ENCODE peak calls at places on chromosomes 16 and 17, in eight cellular contexts. I is stimulated activated CD4-positive, alpha-beta T cell treated with anti-CD3 and anti-CD28 coated beads, Interleukin-1b, Interleukin-23, amount 100 ng/mL, for 1 hour; M is nucleus accumbens; B is SK-MEL-5; A is GOT3; U is activated CD8-positive, alpha-beta memory T cell treated with anti-CD3 and anti-CD28 coated beads for 48 hours; P is BJ; T is HEK293T. N is an unnamed sample.
A peak's percentile ranks its signal among the peaks of the same experiment; 100 is the strongest.

GRCh38 chr16:84959045-84959576 is 52.2 kb downstream of the ZDHHC7 start:
- DNase-seq in A (no peak), U (no peak), T (no peak), I (no peak), M (no peak), B (no peak), P (no peak), N (no peak)

GRCh38 chr16:76293980-76294690 is 16.9 kb downstream of the CNTNAP4 start:
- DNase-seq in B (no peak), M (no peak), I (no peak), U (no peak), A (no peak), T (no peak), P (no peak), N (no peak)

GRCh38 chr16:67858448-67858993 is 11.0 kb upstream of the CENPT start:
- DNase-seq in A (no peak), M (no peak), P (no peak), U (no peak), T (no peak), B (no peak), I (no peak), N (no peak)

GRCh38 chr17:57535652-57536018 is 209.5 kb downstream of the CCDC182 start:
- DNase-seq in P (no peak), I (no peak), T (no peak), A (no peak), B (no peak), M (no peak), U (no peak), N (no peak)

GRCh38 chr16:65576631-65577030 is 454.8 kb upstream of the CDH11 start:
- DNase-seq in M (no peak), B (peak; percentile 4), P (no peak), U (no peak), I (no peak), A (no peak), T (no peak), N (no peak)

GRCh38 chr16:5972747-5973146 is 875.2 kb upstream of the EEF2KMT start:
- DNase-seq in P (no peak), U (no peak), A (no peak), B (no peak), M (no peak), T (no peak), I (no peak), N (no peak)

GRCh38 chr17:41762841-41763240 is 23.7 kb downstream of the JUP start:
- DNase-seq in B (no peak), M (no peak), U (no peak), I (no peak), P (no peak), A (no peak), T (no peak), N (no peak)

GRCh38 chr16:69482410-69482951 is 58.1 kb downstream of the CYB5B start:
- DNase-seq in A (peak; percentile 45), M (no peak), U (no peak), P (no peak), B (peak; percentile 15), T (no peak), I (no peak), N (no peak)

GRCh38 chr17:82424001-82424862 is 5.8 kb upstream of the OGFOD3 start:
- DNase-seq in P (no peak), T (peak; percentile 55), I (no peak), U (no peak), B (peak; percentile 45), A (no peak), M (no peak), N (peak; percentile 37)

GRCh38 chr17:16178836-16179235 is 36.5 kb downstream of the NCOR1 start:
- DNase-seq in A (no peak), P (no peak), U (no peak), T (no peak), M (no peak), I (no peak), B (no peak), N (no peak)

GRCh38 chr16:77132051-77132618 is 58.9 kb upstream of the MON1B start:
- DNase-seq in I (no peak), B (no peak), T (no peak), A (no peak), M (no peak), P (no peak), U (no peak), N (no peak)

GRCh38 chr16:57007530-57007929 is 18.2 kb downstream of the NLRC5 start:
- DNase-seq in U (no peak), M (no peak), A (no peak), T (no peak), P (no peak), B (no peak), I (no peak), N (no peak)

GRCh38 chr16:68408967-68409366 is 39.3 kb downstream of the SMPD3 start:
- DNase-seq in A (no peak), I (no peak), T (no peak), B (no peak), M (no peak), P (no peak), U (no peak), N (no peak)